ENCODE peak calls at places on chromosomes 2 and 18, in eight cellular contexts. Q is heart left ventricle, S is HepG2, V is lung, P is upper lobe of left lung, W is Panc1, C is H9, L is tibial artery. I is an unnamed sample.

GRCh38 chr2:208945719-208946280 is 478.0 kb upstream of the MAP2 start:
- DNase-seq in Q (no peak), S (no peak), V (no peak), P (no peak), W (no peak), C (no peak), L (no peak), I (no peak)

GRCh38 chr2:26086155-26086634 is 52.3 kb downstream of the RAB10 start:
- DNase-seq in Q (no peak), S (no peak), V (no peak), P (no peak), W (no peak), C (no peak), L (no peak), I (no peak)

GRCh38 chr18:75635096-75635495 is 207.6 kb upstream of the SMIM21 start:
- DNase-seq in Q (no peak), S (no peak), V (no peak), P (no peak), W (no peak), C (no peak), L (no peak), I (no peak)

GRCh38 chr2:8550481-8550880 is 131.4 kb upstream of the ID2 start:
- DNase-seq in Q (peak; percentile 9), S (no peak), V (no peak), P (no peak), W (no peak), C (peak; percentile 13), L (no peak), I (no peak)

GRCh38 chr2:94987074-94988020 is 38.2 kb upstream of the MAL start:
- DNase-seq in Q (no peak), S (no peak), V (no peak), P (peak; percentile 31), W (no peak), C (no peak), L (no peak), I (no peak)

GRCh38 chr2:11677146-11678055 is 7.4 kb upstream of the NTSR2 start:
- DNase-seq in Q (peak; percentile 16), S (no peak), V (no peak), P (peak; percentile 56), W (no peak), C (peak; percentile 77), L (no peak), I (no peak)

GRCh38 chr2:143125647-143126046 is 3.6 kb upstream of the ARHGAP15 start:
- DNase-seq in Q (no peak), S (no peak), V (no peak), P (no peak), W (no peak), C (no peak), L (no peak), I (no peak)

GRCh38 chr18:26540041-26540628 is 8.2 kb downstream of the KCTD1 start:
- DNase-seq in Q (no peak), S (no peak), V (no peak), P (no peak), W (no peak), C (no peak), L (no peak), I (no peak)

GRCh38 chr2:196233808-196234501 is 62.6 kb upstream of the STK17B start:
- DNase-seq in Q (no peak), S (no peak), V (no peak), P (no peak), W (no peak), C (no peak), L (no peak), I (no peak)

GRCh38 chr18:33579147-33579867 is 1.3 kb downstream of the ASXL3 start:
- DNase-seq in Q (no peak), S (no peak), V (no peak), P (no peak), W (no peak), C (no peak), L (no peak), I (no peak)

GRCh38 chr2:189534854-189535253 is 45.7 kb downstream of the SLC40A1 start:
- DNase-seq in Q (no peak), S (peak; percentile 53), V (no peak), P (no peak), W (no peak), C (no peak), L (no peak), I (no peak)

DNA sequence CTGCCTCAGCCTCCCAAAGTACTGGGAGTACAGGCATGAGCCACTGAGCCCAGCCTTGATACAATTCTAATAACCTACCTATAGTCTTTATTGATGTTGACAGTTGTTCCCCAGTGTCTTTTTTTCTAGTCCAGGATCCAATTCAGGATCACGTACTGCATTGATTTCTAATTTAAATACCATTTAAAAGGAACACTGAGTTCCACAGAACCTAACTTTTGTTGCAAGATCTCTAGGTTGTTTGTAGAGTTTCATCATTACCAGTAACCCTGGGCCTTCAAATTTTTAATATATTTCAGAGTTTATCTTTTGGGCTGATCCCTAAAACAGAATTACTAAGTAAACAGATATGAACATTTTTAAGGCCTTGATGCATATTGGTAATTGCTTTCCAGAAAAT is 21.1 kb upstream of the TMBIM1 start:
- DNase-seq in Q (no peak), S (no peak), V (no peak), P (no peak), W (no peak), C (no peak), L (no peak), I (no peak)
- H3K4me1 ChIP-seq in Q (peaks cover 19% of the 10 kb centered on the region), S (peaks cover 78% of the 10 kb centered on the region), V (no peaks in the 10 kb centered on the region), P (peaks cover 5% of the 10 kb centered on the region), W (no peaks in the 10 kb centered on the region), C (no peaks in the 10 kb centered on the region), L (no peaks in the 10 kb centered on the region), I (no peaks in the 10 kb centered on the region)

DNA sequence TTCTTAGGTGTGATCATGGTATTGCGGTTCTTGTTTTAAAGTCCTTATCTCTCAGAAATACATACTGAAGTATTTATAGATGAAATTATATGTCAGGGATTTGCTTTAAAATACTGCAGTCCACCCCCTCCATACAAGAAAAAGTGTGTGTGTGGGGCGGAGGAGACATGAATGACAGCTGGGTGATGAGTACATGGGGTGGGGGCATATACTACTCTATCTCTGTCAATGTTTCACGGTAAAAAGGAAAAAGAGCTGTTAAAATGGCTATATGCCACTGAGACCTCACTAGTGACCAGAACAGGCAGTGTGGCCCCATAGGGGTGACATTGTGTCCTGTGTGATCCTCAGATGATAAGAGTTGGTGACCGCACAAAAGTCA is 54.1 kb downstream of the SPRED2 start:
- DNase-seq in Q (no peak), S (no peak), V (no peak), P (no peak), W (no peak), C (no peak), L (no peak), I (no peak)
- H3K4me1 ChIP-seq in Q (peaks cover 48% of the 10 kb centered on the region), S (peaks cover 95% of the 10 kb centered on the region), V (peaks cover 36% of the 10 kb centered on the region), P (peaks cover 54% of the 10 kb centered on the region), W (peaks cover 81% of the 10 kb centered on the region), C (peaks cover 7% of the 10 kb centered on the region), L (peaks cover 25% of the 10 kb centered on the region), I (peaks cover 77% of the 10 kb centered on the region)

DNA sequence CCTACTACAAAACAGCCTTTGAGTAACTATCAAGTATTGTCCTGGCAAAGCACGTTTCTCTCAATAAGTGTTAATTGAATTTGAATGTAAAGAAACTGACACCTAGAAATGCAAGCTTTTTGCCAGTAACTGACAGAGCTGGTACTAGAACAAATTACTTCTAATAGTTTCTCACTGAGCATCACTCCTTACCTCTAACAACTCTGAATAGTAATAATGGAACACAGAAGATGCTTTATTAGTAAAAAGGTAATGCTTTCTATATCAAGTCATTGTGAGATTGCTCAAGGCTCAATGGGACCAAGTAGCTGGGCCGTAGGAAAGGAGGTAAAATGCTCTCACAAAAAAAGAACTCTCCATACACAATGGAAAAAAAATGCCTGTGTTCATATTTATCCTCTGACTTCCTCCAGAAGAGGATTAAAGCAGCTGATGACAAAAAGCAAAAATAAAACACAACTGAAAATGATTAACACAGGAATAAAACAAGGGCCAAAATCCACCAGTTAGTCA is 11.8 kb downstream of the RASGRP3 start:
- DNase-seq in Q (no peak), S (no peak), V (no peak), P (no peak), W (no peak), C (no peak), L (no peak), I (no peak)
- H3K4me1 ChIP-seq in Q (peaks cover 53% of the 10 kb centered on the region), S (peaks cover 4% of the 10 kb centered on the region), V (peaks cover 27% of the 10 kb centered on the region), P (no peaks in the 10 kb centered on the region), W (no peaks in the 10 kb centered on the region), C (no peaks in the 10 kb centered on the region), L (peaks cover 4% of the 10 kb centered on the region), I (peaks cover 13% of the 10 kb centered on the region)

GRCh38 chr2:203687161-203687560 is 19.3 kb upstream of the CD28 start:
- DNase-seq in Q (no peak), S (no peak), V (no peak), P (no peak), W (no peak), C (no peak), L (no peak), I (no peak)

GRCh38 chr2:203683932-203684556 is 22.4 kb upstream of the CD28 start:
- DNase-seq in Q (no peak), S (peak; percentile 71), V (no peak), P (no peak), W (no peak), C (no peak), L (peak; percentile 52), I (no peak)

GRCh38 chr2:203683421-203683820 is 23.0 kb upstream of the CD28 start:
- DNase-seq in Q (no peak), S (no peak), V (no peak), P (no peak), W (no peak), C (no peak), L (no peak), I (no peak)

GRCh38 chr2:203685789-203686433 is 20.5 kb upstream of the CD28 start:
- DNase-seq in Q (no peak), S (no peak), V (no peak), P (no peak), W (no peak), C (no peak), L (no peak), I (no peak)

GRCh38 chr2:203685081-203685621 is 21.3 kb upstream of the CD28 start:
- DNase-seq in Q (peak; percentile 40), S (no peak), V (no peak), P (no peak), W (no peak), C (no peak), L (no peak), I (peak; percentile 49)
- H3K4me1 ChIP-seq in Q (peaks cover 89% of the 10 kb centered on the region), S (peaks cover 32% of the 10 kb centered on the region), V (peaks cover 26% of the 10 kb centered on the region), P (peaks cover 67% of the 10 kb centered on the region), W (no peaks in the 10 kb centered on the region), C (no peaks in the 10 kb centered on the region), L (peaks cover 46% of the 10 kb centered on the region), I (peaks cover 74% of the 10 kb centered on the region)

GRCh38 chr18:35481960-35482366 is 15.8 kb downstream of the INO80C start:
- DNase-seq in Q (no peak), S (peak; percentile 92), V (no peak), P (no peak), W (no peak), C (no peak), L (no peak), I (no peak)
- H3K4me1 ChIP-seq in Q (peaks cover 25% of the 10 kb centered on the region), S (peaks cover 89% of the 10 kb centered on the region), V (no peaks in the 10 kb centered on the region), P (peaks cover 4% of the 10 kb centered on the region), W (peaks cover 36% of the 10 kb centered on the region), C (no peaks in the 10 kb centered on the region), L (peaks cover 8% of the 10 kb centered on the region), I (no peaks in the 10 kb centered on the region)

GRCh38 chr2:203867561-203868200 is at the start of gene CTLA4:
- DNase-seq in Q (no peak), S (no peak), V (no peak), P (no peak), W (no peak), C (no peak), L (no peak), I (no peak)
- H3K4me1 ChIP-seq in Q (peaks cover 23% of the 10 kb centered on the region), S (no peaks in the 10 kb centered on the region), V (no peaks in the 10 kb centered on the region), P (no peaks in the 10 kb centered on the region), W (no peaks in the 10 kb centered on the region), C (no peaks in the 10 kb centered on the region), L (no peaks in the 10 kb centered on the region), I (no peaks in the 10 kb centered on the region)

GRCh38 chr2:46979611-46980010 is 64.0 kb upstream of the MCFD2 start:
- DNase-seq in Q (no peak), S (no peak), V (no peak), P (peak; percentile 56), W (no peak), C (no peak), L (no peak), I (no peak)
- H3K4me1 ChIP-seq in Q (peaks cover 74% of the 10 kb centered on the region), S (peaks cover 20% of the 10 kb centered on the region), V (no peaks in the 10 kb centered on the region), P (peaks cover 26% of the 10 kb centered on the region), W (peaks cover 10% of the 10 kb centered on the region), C (no peaks in the 10 kb centered on the region), L (peaks cover 11% of the 10 kb centered on the region), I (peaks cover 21% of the 10 kb centered on the region)